ENCODE peak calls at places on chromosome 13, in eight cellular contexts. L, I, C, G, M, U, H and P are unnamed samples.

GRCh38 chr13:87398047-87398446 is 273.1 kb upstream of the SLITRK5 start:
- DNase-seq in L (no peak), I (no peak), C (no peak), G (no peak), M (no peak), U (no peak), H (no peak), P (no peak)

GRCh38 chr13:83312194-83312593 is 570.1 kb downstream of the SLITRK1 start:
- DNase-seq in L (no peak), I (no peak), C (no peak), G (no peak), M (no peak), U (no peak), H (no peak), P (no peak)

GRCh38 chr13:100722517-100722916 is 47.9 kb upstream of the TMTC4 start:
- DNase-seq in L (no peak), I (no peak), C (no peak), G (no peak), M (no peak), U (no peak), H (no peak), P (no peak)

GRCh38 chr13:73803997-73804396 is 330.2 kb downstream of the KLF12 start:
- DNase-seq in L (no peak), I (no peak), C (no peak), G (no peak), M (no peak), U (no peak), H (no peak), P (no peak)

GRCh38 chr13:77865588-77865987 is 53.0 kb downstream of the EDNRB start:
- DNase-seq in L (no peak), I (no peak), C (no peak), G (no peak), M (no peak), U (no peak), H (no peak), P (no peak)

GRCh38 chr13:84405286-84405685 is 523.0 kb upstream of the SLITRK1 start:
- DNase-seq in L (no peak), I (no peak), C (no peak), G (no peak), M (no peak), U (no peak), H (no peak), P (no peak)

GRCh38 chr13:103634066-103634465 is 567.8 kb upstream of the SLC10A2 start:
- DNase-seq in L (no peak), I (no peak), C (no peak), G (no peak), M (no peak), U (no peak), H (no peak), P (no peak)

GRCh38 chr13:63088226-63088625 is 1672.6 kb upstream of the PCDH20 start:
- DNase-seq in L (no peak), I (no peak), C (no peak), G (no peak), M (no peak), U (no peak), H (no peak), P (no peak)

GRCh38 chr13:97559030-97559429 is 125.1 kb downstream of the RAP2A start:
- DNase-seq in L (no peak), I (no peak), C (no peak), G (no peak), M (no peak), U (no peak), H (no peak), P (no peak)

GRCh38 chr13:102003848-102004570 is 397.8 kb downstream of the FGF14 start:
- DNase-seq in L (no peak), I (no peak), C (no peak), G (no peak), M (no peak), U (no peak), H (no peak), P (no peak)

GRCh38 chr13:109998808-109999528 is 212.6 kb upstream of the IRS2 start:
- DNase-seq in L (no peak), I (no peak), C (no peak), G (no peak), M (no peak), U (peak; percentile 80), H (no peak), P (no peak)

GRCh38 chr13:52070929-52071523 is 46.5 kb downstream of the UTP14C start:
- DNase-seq in L (peak; percentile 13), I (no peak), C (no peak), G (no peak), M (no peak), U (no peak), H (no peak), P (no peak)

GRCh38 chr13:37209621-37210020 is 104.2 kb upstream of the CSNK1A1L start:
- DNase-seq in L (no peak), I (no peak), C (no peak), G (no peak), M (no peak), U (no peak), H (no peak), P (no peak)

GRCh38 chr13:46154136-46154854 is 27.7 kb downstream of the LCP1 start:
- DNase-seq in L (no peak), I (no peak), C (no peak), G (no peak), M (no peak), U (no peak), H (no peak), P (no peak)

GRCh38 chr13:107205318-107206112 is 637.6 kb upstream of the ARGLU1 start:
- DNase-seq in L (peak; percentile 48), I (peak; percentile 49), C (peak; percentile 59), G (no peak), M (peak; percentile 29), U (peak; percentile 19), H (peak; percentile 70), P (peak; percentile 62)

GRCh38 chr13:94033098-94033497 is 446.4 kb downstream of the DCT start:
- DNase-seq in L (no peak), I (no peak), C (no peak), G (no peak), M (no peak), U (no peak), H (no peak), P (no peak)

GRCh38 chr13:110028311-110028710 is 241.9 kb upstream of the IRS2 start:
- DNase-seq in L (no peak), I (no peak), C (no peak), G (no peak), M (no peak), U (no peak), H (no peak), P (no peak)

GRCh38 chr13:30422056-30422914 is at the start of gene UBE2L5:
- DNase-seq in L (no peak), I (peak; percentile 61), C (peak; percentile 73), G (peak; percentile 78), M (peak; percentile 69), U (peak; percentile 9), H (peak; percentile 89), P (peak; percentile 78)

GRCh38 chr13:44141213-44141724 is 232.4 kb upstream of the SERP2 start:
- DNase-seq in L (no peak), I (no peak), C (no peak), G (no peak), M (no peak), U (no peak), H (no peak), P (no peak)

GRCh38 chr13:51590966-51591627 is 6.8 kb downstream of the WDFY2 start:
- DNase-seq in L (no peak), I (no peak), C (peak; percentile 30), G (no peak), M (no peak), U (peak; percentile 35), H (no peak), P (no peak)

GRCh38 chr13:42068886-42069285 is 20.4 kb downstream of the DGKH start:
- DNase-seq in L (no peak), I (no peak), C (no peak), G (no peak), M (no peak), U (no peak), H (no peak), P (no peak)
- H3K9me3 ChIP-seq in L (no peaks in the 10 kb centered on the region), I (no peaks in the 10 kb centered on the region), C (no peaks in the 10 kb centered on the region), G (no peaks in the 10 kb centered on the region), M (no peaks in the 10 kb centered on the region), U (no peaks in the 10 kb centered on the region), H (no peaks in the 10 kb centered on the region), P (no peaks in the 10 kb centered on the region)

GRCh38 chr13:92761710-92762109 is 464.9 kb upstream of the GPC6 start:
- DNase-seq in L (no peak), I (no peak), C (no peak), G (no peak), M (no peak), U (no peak), H (no peak), P (no peak)
- H3K9me3 ChIP-seq in L (peaks cover 11% of the 10 kb centered on the region), I (no peaks in the 10 kb centered on the region), C (peaks cover 3% of the 10 kb centered on the region), G (peaks cover 31% of the 10 kb centered on the region), M (no peaks in the 10 kb centered on the region), U (no peaks in the 10 kb centered on the region), H (no peaks in the 10 kb centered on the region), P (peaks cover 24% of the 10 kb centered on the region)

GRCh38 chr13:48221301-48222190 is 11.5 kb upstream of the ITM2B start:
- DNase-seq in L (no peak), I (no peak), C (no peak), G (no peak), M (no peak), U (no peak), H (no peak), P (no peak)

GRCh38 chr13:48220592-48221300 is 12.3 kb upstream of the ITM2B start:
- DNase-seq in L (no peak), I (no peak), C (no peak), G (no peak), M (no peak), U (no peak), H (no peak), P (no peak)

GRCh38 chr13:48223016-48223385 is 10.0 kb upstream of the ITM2B start:
- DNase-seq in L (no peak), I (no peak), C (no peak), G (no peak), M (no peak), U (no peak), H (no peak), P (no peak)

DNA sequence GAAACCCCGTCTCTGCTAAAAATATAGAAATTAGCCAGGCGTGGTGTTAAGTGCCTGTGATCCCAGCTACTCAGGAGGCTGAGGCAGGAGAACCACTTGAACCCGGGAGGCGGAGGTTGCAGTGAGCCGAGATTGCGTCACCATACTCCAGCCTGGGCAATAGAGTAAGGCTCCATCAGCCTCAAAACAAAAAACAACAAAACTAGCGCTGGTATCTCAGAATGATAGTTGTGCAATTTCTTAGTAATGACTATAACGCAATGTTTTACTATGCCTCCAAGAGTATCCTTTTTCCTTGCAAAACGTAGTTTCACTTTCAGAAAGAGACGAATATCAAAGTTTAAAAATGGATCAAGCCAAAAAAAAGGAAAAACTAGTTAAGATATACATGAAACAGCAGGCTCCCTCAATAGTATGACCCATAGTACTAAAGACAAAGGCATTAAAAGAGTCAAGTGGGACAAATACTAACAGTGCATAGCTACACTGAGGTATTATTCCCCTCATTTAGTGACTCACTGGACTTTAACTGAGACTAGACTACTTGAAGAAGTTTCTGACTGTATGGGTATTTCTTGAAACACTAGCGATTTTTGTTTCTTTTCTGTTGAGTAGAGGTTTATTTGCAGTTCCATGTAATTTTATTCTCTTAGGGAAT is 10.5 kb upstream of the ITM2B start:
- DNase-seq in L (no peak), I (peak; percentile 37), C (no peak), G (peak; percentile 75), M (no peak), U (no peak), H (no peak), P (no peak)
- H3K9me3 ChIP-seq in L (peaks cover 4% of the 10 kb centered on the region), I (no peaks in the 10 kb centered on the region), C (no peaks in the 10 kb centered on the region), G (no peaks in the 10 kb centered on the region), M (no peaks in the 10 kb centered on the region), U (no peaks in the 10 kb centered on the region), H (no peaks in the 10 kb centered on the region), P (no peaks in the 10 kb centered on the region)

GRCh38 chr13:104961246-104961645 is 1574.2 kb downstream of the EFNB2 start:
- DNase-seq in L (no peak), I (no peak), C (no peak), G (no peak), M (no peak), U (no peak), H (no peak), P (no peak)
- H3K9me3 ChIP-seq in L (no peaks in the 10 kb centered on the region), I (no peaks in the 10 kb centered on the region), C (no peaks in the 10 kb centered on the region), G (no peaks in the 10 kb centered on the region), M (no peaks in the 10 kb centered on the region), U (no peaks in the 10 kb centered on the region), H (no peaks in the 10 kb centered on the region), P (no peaks in the 10 kb centered on the region)